ENCODE peak calls at places on chromosomes 2 and 18, in four cellular contexts. G, T, R and M are unnamed samples.

GRCh38 chr2:21055879-21056790 is 12.3 kb upstream of the APOB start:
- DNase-seq in R (no peak), T (no peak), G (no peak), M (peak; percentile 14)

GRCh38 chr2:73823916-73824523 is 4.7 kb upstream of the STAMBP start:
- DNase-seq in G (peak; percentile 69), T (no peak), R (peak; percentile 49), M (peak; percentile 54)

GRCh38 chr2:2898744-2899143 is 478.9 kb downstream of the EIPR1 start:
- DNase-seq in T (no peak), R (no peak), G (no peak), M (no peak)

GRCh38 chr2:120830096-120830830 is 94.6 kb downstream of the GLI2 start:
- DNase-seq in G (no peak), T (no peak), R (no peak), M (no peak)

GRCh38 chr2:74267068-74267467 is 68.7 kb downstream of the MTHFD2 start:
- DNase-seq in R (no peak), G (peak; percentile 53), T (no peak), M (peak; percentile 74)

GRCh38 chr2:161077367-161078210 is 82.6 kb upstream of the TANK start:
- DNase-seq in R (peak; percentile 81), T (no peak), G (no peak), M (no peak)

GRCh38 chr2:61758991-61759390 is 94.9 kb downstream of the FAM161A start:
- DNase-seq in R (no peak), T (no peak), G (no peak), M (no peak)

GRCh38 chr2:109419960-109420370 is 193.8 kb downstream of the SEPTIN10 start:
- DNase-seq in T (no peak), R (no peak), G (no peak), M (no peak)

GRCh38 chr2:234699456-234699855 is 202.6 kb upstream of the ARL4C start:
- DNase-seq in G (no peak), T (no peak), R (no peak), M (no peak)

GRCh38 chr2:62724886-62725711 is 19.6 kb downstream of the EHBP1 start:
- DNase-seq in R (no peak), T (peak; percentile 72), G (peak; percentile 22), M (peak; percentile 22)

GRCh38 chr2:131156452-131157149 is 51.5 kb downstream of the PLEKHB2 start:
- DNase-seq in G (no peak), R (no peak), T (peak; percentile 47), M (no peak)

GRCh38 chr2:26002617-26003310 is 20.5 kb upstream of the KIF3C start:
- DNase-seq in R (no peak), G (no peak), T (no peak), M (no peak)

GRCh38 chr2:106531676-106532075 is 44.5 kb downstream of the CD8B2 start:
- DNase-seq in R (no peak), T (no peak), G (no peak), M (no peak)

GRCh38 chr2:30346475-30347169 is 100.4 kb upstream of the LCLAT1 start:
- DNase-seq in T (peak; percentile 55), R (no peak), G (no peak), M (no peak)

GRCh38 chr2:132645176-132645575 is 24.8 kb downstream of the LYPD1 start:
- DNase-seq in T (no peak), G (no peak), R (no peak), M (no peak)

GRCh38 chr2:10878268-10878915 is 33.3 kb upstream of the KCNF1 start:
- DNase-seq in G (no peak), R (no peak), T (no peak), M (no peak)

GRCh38 chr18:5890606-5891360 is 4.5 kb downstream of the TMEM200C start:
- DNase-seq in R (no peak), T (peak; percentile 81), G (no peak), M (no peak)

GRCh38 chr2:72141881-72142742 is 5.5 kb downstream of the CYP26B1 start:
- DNase-seq in G (no peak), R (no peak), T (peak; percentile 42), M (no peak)

GRCh38 chr2:78418041-78418440 is 607.5 kb upstream of the REG3G start:
- DNase-seq in T (no peak), R (no peak), G (no peak), M (no peak)

GRCh38 chr2:27832396-27832795 is 57.8 kb downstream of the RBKS start:
- DNase-seq in T (no peak), R (no peak), G (no peak), M (no peak)

GRCh38 chr2:53969285-53970094 is 1.3 kb downstream of the PSME4 start:
- DNase-seq in R (no peak), G (peak; percentile 51), T (no peak), M (peak; percentile 12)

DNA sequence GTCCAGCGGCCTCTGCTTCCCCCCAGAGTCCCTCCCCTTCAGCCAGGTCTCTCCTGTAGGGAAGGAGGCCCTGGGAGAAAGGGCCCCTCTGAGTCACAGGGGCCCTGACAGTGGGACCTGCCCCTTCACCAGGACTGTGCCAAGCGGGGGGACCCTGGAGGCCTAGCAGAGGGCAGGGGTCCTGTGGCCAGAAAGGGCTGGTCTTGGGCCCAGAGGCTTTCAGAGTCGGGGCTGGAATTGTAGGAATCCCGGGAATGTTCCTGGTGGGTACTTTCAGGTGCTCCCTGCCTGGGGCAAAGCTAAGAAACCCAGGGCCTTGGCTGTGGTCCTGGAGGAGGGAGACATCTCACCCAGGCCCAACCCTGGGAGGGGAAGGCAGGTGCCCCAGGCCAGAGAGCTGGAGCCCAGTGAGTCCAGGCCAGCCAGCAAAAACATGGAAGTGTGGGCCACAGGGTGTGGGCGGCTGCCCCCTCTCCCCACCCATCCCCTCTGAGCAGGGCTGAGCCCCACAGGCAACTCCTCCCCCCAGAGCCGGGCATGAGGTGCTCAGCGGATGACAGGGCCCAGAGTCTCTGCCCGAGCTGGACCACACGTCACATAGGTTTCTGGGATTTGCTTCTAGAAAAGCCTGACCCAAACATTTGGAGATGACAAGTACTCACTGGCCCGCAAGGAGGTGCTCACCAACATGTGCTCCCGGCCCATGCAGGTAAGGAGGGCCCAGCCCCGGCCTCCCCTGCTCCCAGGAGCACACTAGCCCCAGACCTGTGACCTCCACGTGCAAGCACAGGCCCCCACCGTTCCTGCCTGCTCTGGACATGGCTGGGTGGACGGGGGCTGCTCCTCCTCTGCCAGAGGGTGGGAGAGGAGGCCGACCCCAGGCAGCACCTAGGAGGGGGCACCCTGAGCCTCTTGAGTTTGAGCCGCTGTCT is 48.2 kb upstream of the ALPP start:
- DNase-seq in R (no peak), T (no peak), G (no peak), M (no peak)
- TF ChIP-seq EGR1 in R (no peak), T (no peak), G (no peak), M (no peak)

GRCh38 chr18:73752965-73753364 is 394.7 kb downstream of the FBXO15 start:
- DNase-seq in G (no peak), T (no peak), R (no peak), M (no peak)
- TF ChIP-seq EGR1 in G (no peak), T (no peak), R (no peak), M (no peak)

GRCh38 chr18:50563376-50563775 is 3.5 kb downstream of the MAPK4 start:
- DNase-seq in R (no peak), T (no peak), G (no peak), M (no peak)

GRCh38 chr18:50559750-50560680 is at the start of gene MAPK4:
- DNase-seq in R (no peak), T (peak; percentile 64), G (no peak), M (peak; percentile 53)

GRCh38 chr18:50562686-50563085 is 2.8 kb downstream of the MAPK4 start:
- DNase-seq in T (no peak), G (no peak), R (no peak), M (no peak)

GRCh38 chr18:50558948-50559749 is 738 bp upstream of the MAPK4 start:
- DNase-seq in R (no peak), G (no peak), T (peak; percentile 54), M (no peak)

DNA sequence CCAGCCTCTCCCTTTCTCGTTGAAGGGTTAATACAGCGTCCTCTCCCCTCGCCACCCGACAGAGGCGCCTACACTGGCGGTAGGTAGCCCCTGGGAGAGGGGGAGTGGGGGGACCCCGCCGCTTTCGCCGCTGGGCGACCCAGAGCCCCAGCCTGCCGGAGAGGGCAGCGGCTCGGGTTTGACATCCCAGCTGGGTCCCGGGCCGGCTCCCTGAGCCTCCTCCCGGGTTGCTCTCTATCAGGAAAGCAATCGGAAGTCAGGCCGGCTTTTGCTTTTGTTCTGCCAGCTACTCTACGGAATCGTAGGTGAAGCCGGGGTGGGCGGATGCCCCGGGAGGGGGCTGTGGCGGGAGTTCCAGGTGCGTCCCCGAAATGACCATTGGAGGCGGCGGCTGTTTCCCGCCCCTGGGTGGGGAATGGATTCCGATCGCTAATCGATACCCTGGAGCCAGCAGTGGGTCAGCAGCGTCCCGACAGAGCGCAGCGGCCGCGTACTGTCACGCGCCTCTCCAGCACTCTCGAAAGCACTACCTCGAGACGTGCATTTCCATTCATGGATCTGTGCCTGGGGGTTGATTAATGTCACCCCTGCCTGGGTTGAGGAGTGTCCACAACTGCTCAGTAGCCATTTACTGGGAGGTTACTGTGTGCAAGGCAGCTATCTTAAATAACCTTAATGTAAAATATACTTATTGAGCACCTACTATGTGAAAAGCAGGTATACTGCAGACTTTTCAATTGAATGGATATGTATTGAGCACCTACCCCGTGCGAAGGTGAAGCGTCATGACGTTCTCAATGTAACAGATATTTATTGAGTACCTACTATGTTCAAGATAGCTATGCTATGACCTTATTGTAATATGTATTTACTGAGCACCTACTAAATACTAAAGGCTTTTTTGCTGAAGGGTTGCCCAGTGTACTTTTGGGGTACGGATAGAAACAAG is 1.1 kb downstream of the MAPK4 start:
- DNase-seq in T (peak; percentile 73), R (no peak), G (no peak), M (no peak)
- TF ChIP-seq EGR1 in T (no peak), R (no peak), G (no peak), M (no peak)

DNA sequence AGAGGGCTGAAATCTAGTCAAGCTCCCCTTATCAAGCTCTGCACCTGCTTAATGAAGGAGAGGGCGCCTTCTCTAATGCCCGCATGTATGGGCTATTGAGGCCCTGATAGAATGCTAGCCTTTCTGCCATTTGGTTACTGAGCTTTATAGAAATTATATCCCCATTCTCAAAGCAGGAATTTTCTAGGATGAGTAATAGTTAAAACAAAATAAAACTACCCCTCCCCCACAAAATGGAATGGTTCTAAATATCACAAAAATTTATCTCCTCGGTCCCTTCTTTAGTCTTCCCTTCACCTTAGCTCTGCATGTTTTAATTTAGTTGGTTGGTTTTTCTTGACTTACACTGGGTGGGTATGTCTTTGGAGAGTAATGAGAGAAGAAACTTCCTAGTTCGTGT is 37.7 kb downstream of the CD28 start:
- DNase-seq in T (no peak), R (no peak), G (no peak), M (no peak)
- TF ChIP-seq EGR1 in T (no peak), R (no peak), G (no peak), M (no peak)